ENCODE peak calls at places on chromosomes 6 and 20, in four cellular contexts. U is H1, D is HepG2, S is GM12878. O is an unnamed sample.

GRCh38 chr6:139248911-139249310 is 42.9 kb downstream of the TXLNB start:
- DNase-seq in U (no peak), D (no peak), S (no peak), O (no peak)

GRCh38 chr6:128932061-128932460 is 49.1 kb downstream of the LAMA2 start:
- DNase-seq in U (no peak), D (no peak), S (no peak), O (no peak)

GRCh38 chr6:79604583-79605037 is 26.5 kb upstream of the SH3BGRL2 start:
- DNase-seq in U (no peak), D (peak), S (no peak), O (no peak)

GRCh38 chr6:33851959-33852358 is 48.2 kb upstream of the MLN start:
- DNase-seq in U (peak), D (peak), S (no peak), O (peak)

GRCh38 chr6:163956571-163957407 is 542.3 kb downstream of the QKI start:
- DNase-seq in U (peak), D (peak), S (peak), O (peak)

GRCh38 chr6:128655978-128656498 is 135.6 kb upstream of the PTPRK start:
- DNase-seq in U (no peak), D (no peak), S (peak), O (no peak)

GRCh38 chr6:158040051-158040803 is 58.6 kb downstream of the SYNJ2 start:
- DNase-seq in U (no peak), D (peak), S (peak), O (peak)

GRCh38 chr20:46683068-46683477 is 6.2 kb downstream of the TP53RK start:
- DNase-seq in U (no peak), D (no peak), S (no peak), O (no peak)

GRCh38 chr6:51472745-51473483 is 614.5 kb downstream of the PKHD1 start:
- DNase-seq in U (no peak), D (no peak), S (no peak), O (no peak)

GRCh38 chr6:93787841-93788240 is 368.5 kb upstream of the EPHA7 start:
- DNase-seq in U (no peak), D (no peak), S (no peak), O (no peak)

GRCh38 chr20:33343521-33343920 is 57.8 kb downstream of the CDK5RAP1 start:
- DNase-seq in U (no peak), D (no peak), S (no peak), O (no peak)

GRCh38 chr6:36691612-36692011 is 6.0 kb upstream of the RAB44 start:
- DNase-seq in U (no peak), D (no peak), S (no peak), O (no peak)

GRCh38 chr6:140073456-140073855 is 699.0 kb upstream of the CITED2 start:
- DNase-seq in U (no peak), D (no peak), S (no peak), O (no peak)

GRCh38 chr6:41693866-41694265 is 41.5 kb downstream of the TFEB start:
- DNase-seq in U (no peak), D (no peak), S (no peak), O (no peak)

GRCh38 chr20:48186915-48187314 is 401.6 kb upstream of the SULF2 start:
- DNase-seq in U (no peak), D (no peak), S (no peak), O (no peak)

GRCh38 chr6:30150671-30151395 is 10.2 kb downstream of the TRIM10 start:
- DNase-seq in U (no peak), D (no peak), S (no peak), O (no peak)

GRCh38 chr20:10626896-10627295 is 46.9 kb downstream of the JAG1 start:
- DNase-seq in U (no peak), D (no peak), S (no peak), O (no peak)

GRCh38 chr20:45993197-45993951 is 15.3 kb upstream of the MMP9 start:
- DNase-seq in U (no peak), D (peak), S (no peak), O (no peak)

GRCh38 chr6:80956898-80957297 is 795.6 kb downstream of the TENT5A start:
- DNase-seq in U (no peak), D (no peak), S (no peak), O (no peak)

GRCh38 chr20:41617059-41617921 is 887 bp downstream of the CHD6 start:
- DNase-seq in U (no peak), D (peak), S (no peak), O (peak)

GRCh38 chr6:36216559-36216958 is 20.0 kb downstream of the BRPF3 start:
- DNase-seq in U (no peak), D (no peak), S (no peak), O (no peak)

GRCh38 chr6:1099257-1099656 is 212.6 kb upstream of the FOXQ1 start:
- DNase-seq in U (no peak), D (no peak), S (no peak), O (no peak)

GRCh38 chr20:50729925-50730764 is 1.2 kb upstream of the PARD6B start:
- DNase-seq in U (no peak), D (peak), S (no peak), O (no peak)

GRCh38 chr6:138184230-138184629 is 22.5 kb downstream of the ARFGEF3 start:
- DNase-seq in U (no peak), D (no peak), S (no peak), O (no peak)

GRCh38 chr6:56370591-56371198 is 123.3 kb upstream of the COL21A1 start:
- DNase-seq in U (no peak), D (peak), S (peak), O (no peak)

DNA sequence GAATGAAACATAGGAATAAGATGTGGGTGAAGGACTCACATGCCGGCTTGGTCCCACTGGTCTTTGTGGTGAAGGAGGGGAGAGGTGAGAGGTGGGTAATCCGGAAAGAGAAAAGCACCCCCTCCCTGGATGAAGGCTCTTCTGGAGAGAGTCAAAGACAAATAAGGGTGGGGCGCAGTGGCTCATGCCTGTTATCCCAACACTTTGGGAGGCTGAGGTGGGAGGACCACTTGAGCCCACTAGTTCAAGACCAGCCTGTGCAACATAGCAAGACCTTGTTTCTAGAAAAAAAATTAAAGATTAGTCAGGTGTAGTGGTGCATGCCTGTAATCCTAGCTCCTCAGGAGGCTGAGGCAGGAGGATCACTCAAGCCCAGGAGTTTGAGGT is 3.1 kb downstream of the LTB start:
- DNase-seq in U (no peak), D (no peak), S (no peak), O (no peak)
- TF ChIP-seq SUZ12 in U (no peak), D (no peak), S (no peak), O (no peak)

GRCh38 chr20:7841291-7841966 is 98.8 kb downstream of the HAO1 start:
- DNase-seq in U (no peak), D (no peak), S (no peak), O (no peak)

GRCh38 chr20:7841967-7842301 is 98.3 kb downstream of the HAO1 start:
- DNase-seq in U (peak), D (no peak), S (no peak), O (no peak)

GRCh38 chr20:7836076-7836475 is 104.2 kb downstream of the HAO1 start:
- DNase-seq in U (no peak), D (no peak), S (no peak), O (no peak)
- TF ChIP-seq SP1 in U (no peak), D (no peak), S (no peak), O (no peak)

GRCh38 chr20:8372819-8373218 is 240.8 kb downstream of the PLCB1 start:
- DNase-seq in U (no peak), D (no peak), S (no peak), O (peak)
- TF ChIP-seq SUZ12 in U (no peak), D (no peak), S (no peak), O (no peak)

GRCh38 chr6:97114645-97115044 is 168.4 kb downstream of the MMS22L start:
- DNase-seq in U (no peak), D (no peak), S (no peak), O (no peak)

GRCh38 chr6:97110626-97111025 is 172.4 kb downstream of the MMS22L start:
- DNase-seq in U (no peak), D (no peak), S (no peak), O (no peak)

GRCh38 chr6:97111243-97111642 is 171.8 kb downstream of the MMS22L start:
- DNase-seq in U (no peak), D (no peak), S (no peak), O (no peak)

GRCh38 chr6:97110149-97110548 is 172.9 kb downstream of the MMS22L start:
- DNase-seq in U (no peak), D (no peak), S (no peak), O (no peak)

GRCh38 chr6:97113170-97113569 is 169.8 kb downstream of the MMS22L start:
- DNase-seq in U (no peak), D (no peak), S (no peak), O (no peak)
- TF ChIP-seq SP1 in U (no peak), D (no peak), S (no peak), O (no peak)